ENCODE peak calls at places on chromosomes 7 and 10, in five cellular contexts. Y is stomach, W is suprapubic skin, F is HCT116, D is breast epithelium. I is an unnamed sample.

GRCh38 chr7:66326501-66327180 is 121.5 kb downstream of the TPST1 start:
- DNase-seq in Y (no peak), W (no peak), F (no peak), D (no peak), I (no peak)

GRCh38 chr7:151063212-151063561 is 3.8 kb downstream of the SLC4A2 start:
- DNase-seq in Y (no peak), W (no peak), F (no peak), D (no peak), I (no peak)

GRCh38 chr7:96669812-96670211 is 39.8 kb downstream of the SEM1 start:
- DNase-seq in Y (no peak), W (no peak), F (no peak), D (no peak), I (no peak)

GRCh38 chr7:149773446-149774236 is at the start of gene ZNF467:
- DNase-seq in Y (peak), W (peak), F (no peak), D (peak), I (no peak)

GRCh38 chr7:118182618-118183253 is 1.2 kb upstream of the LSM8 start:
- DNase-seq in Y (no peak), W (no peak), F (no peak), D (no peak), I (no peak)

GRCh38 chr7:43242628-43243255 is 130.3 kb downstream of the HECW1 start:
- DNase-seq in Y (no peak), W (no peak), F (no peak), D (no peak), I (no peak)

GRCh38 chr10:130992802-130993523 is 318.6 kb downstream of the TCERG1L start:
- DNase-seq in Y (no peak), W (no peak), F (no peak), D (no peak), I (no peak)

GRCh38 chr7:81162771-81163525 is 244.1 kb upstream of the SEMA3C start:
- DNase-seq in Y (no peak), W (no peak), F (no peak), D (no peak), I (no peak)

GRCh38 chr10:3186365-3186764 is 13.8 kb upstream of the PITRM1 start:
- DNase-seq in Y (no peak), W (no peak), F (no peak), D (no peak), I (peak)

GRCh38 chr7:30977222-30977621 is 13.5 kb downstream of the GHRHR start:
- DNase-seq in Y (peak), W (no peak), F (no peak), D (no peak), I (no peak)

GRCh38 chr7:1027285-1028043 is 16.9 kb upstream of the GPR146 start:
- DNase-seq in Y (no peak), W (no peak), F (no peak), D (no peak), I (no peak)

DNA sequence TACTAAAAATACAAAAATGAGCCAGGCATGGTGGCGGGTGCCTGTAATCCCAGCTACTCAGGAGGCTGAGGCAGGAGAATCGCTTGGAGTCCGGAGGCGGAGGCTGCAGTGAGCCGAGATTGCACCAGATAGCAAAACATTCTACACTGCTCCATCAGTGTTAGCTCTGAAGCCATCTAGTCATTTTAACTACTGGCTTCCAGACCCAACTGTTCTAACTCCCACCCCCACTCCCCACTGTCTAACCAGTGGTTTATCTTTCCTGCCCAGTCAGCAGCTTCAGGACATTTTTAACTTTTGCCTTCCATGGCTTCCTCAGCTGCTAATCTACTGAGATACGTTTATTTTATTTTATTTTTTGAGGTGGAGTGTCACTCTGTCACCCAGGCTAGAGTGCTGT is 6.2 kb upstream of the FRAT1 start:
- DNase-seq in Y (no peak), W (no peak), F (no peak), D (no peak), I (no peak)
- TF ChIP-seq POLR2AphosphoS5 in Y (no peak), W (no peak), F (no peak), D (no peak), I (no peak)

DNA sequence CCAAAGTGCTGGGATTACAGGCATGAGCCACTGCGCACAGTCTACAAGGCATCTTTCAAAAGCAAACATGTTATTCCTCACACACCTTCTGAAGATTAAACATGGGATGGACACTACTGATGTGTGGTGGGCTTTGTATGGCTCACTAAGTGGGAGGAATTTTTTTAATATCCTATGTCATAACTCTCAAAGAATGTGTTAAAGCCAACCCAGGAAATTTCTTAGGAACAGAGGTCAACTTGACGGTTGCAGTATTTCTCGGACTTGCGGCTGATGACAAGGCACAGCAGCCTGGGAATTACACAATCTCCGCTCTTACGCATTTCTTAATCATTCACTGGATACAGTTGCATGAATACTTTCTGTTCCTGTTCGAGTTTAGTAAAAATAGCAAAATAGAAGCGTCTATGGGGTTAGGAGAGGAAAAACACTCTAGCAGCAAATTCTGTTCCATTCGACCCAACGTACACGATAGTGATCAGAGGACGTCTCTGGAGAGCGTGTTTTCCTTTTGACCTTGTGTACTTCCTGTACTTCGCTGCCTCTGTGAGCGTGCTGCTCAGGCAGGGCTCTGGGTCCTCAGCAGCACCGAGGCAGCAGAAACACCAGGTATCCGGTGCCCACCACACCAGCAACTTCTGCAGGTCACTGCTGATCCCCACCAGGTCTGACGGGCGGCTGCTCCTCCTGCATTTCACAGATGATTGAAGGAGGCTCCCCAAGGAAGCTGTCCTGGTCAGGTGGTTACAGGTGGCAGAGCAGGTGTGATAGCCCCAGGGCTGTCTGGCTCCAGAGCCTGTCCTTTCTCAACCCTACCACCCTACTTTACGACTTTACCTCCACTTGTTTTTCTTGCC is 26.4 kb upstream of the SRGN start:
- DNase-seq in Y (peak), W (peak), F (no peak), D (peak), I (peak)
- TF ChIP-seq POLR2A in Y (no peak), W (peak), F (no peak), D (no peak), I (no peak)

DNA sequence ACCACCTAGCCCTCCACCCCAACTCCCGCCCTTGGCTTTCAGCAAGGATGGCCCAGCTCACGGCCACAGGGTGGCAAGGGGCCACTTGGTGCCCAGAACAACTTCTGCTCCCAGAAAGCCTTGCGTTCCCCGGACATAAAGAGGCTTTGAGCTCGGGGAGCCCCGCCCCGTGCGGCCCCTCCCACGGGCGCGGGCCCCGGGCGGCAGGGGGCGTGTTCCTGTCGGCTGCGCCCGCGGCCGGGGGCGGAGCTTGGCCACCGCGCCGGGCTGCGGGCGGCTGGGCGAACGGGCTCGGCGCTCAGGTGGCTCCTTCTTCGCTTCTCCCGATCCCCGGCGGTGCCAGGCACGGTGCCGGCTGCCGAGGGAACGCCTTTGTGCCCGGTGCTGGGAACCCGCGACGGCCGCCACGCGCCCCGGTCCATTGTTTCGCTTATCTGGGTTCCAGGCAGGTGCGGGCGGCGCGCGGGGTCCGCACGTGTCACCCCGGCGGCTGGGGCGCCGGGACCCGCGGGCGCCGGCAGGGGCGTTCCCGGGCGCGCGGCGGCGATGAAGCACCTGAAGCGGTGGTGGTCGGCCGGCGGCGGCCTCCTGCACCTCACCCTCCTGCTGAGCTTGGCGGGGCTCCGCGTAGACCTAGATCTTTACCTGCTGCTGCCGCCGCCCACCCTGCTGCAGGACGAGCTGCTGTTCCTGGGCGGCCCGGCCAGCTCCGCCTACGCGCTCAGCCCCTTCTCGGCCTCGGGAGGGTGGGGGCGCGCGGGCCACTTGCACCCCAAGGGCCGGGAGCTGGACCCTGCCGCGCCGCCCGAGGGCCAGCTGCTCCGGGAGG is at the start of gene NFE2L3:
- DNase-seq in Y (peak), W (peak), F (peak), D (peak), I (no peak)
- TF ChIP-seq CTCF in Y (no peak), W (no peak), F (no peak), D (no peak), I (no peak)

DNA sequence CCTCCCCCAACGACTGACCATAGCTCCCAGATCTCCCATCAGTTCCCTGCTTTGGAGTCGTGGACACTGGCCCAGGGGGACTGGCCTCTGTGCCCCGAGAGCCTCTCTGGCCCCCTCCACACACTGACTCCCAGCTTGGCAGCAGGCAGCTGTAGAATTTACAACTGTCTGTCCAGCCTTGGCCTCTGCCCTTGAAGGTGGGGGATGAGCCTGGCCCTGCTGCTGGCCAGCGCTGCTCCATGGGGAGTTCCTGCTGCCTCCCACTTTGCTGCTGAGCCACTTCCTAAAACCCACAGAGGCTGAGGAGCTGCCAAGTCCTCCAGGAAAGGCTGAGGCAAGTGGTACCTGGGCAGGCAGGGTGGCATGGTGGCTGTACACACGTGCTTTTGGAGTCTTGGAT is 147.1 kb downstream of the WDR11 start:
- DNase-seq in Y (no peak), W (no peak), F (no peak), D (no peak), I (peak)
- TF ChIP-seq POLR2AphosphoS5 in Y (no peak), W (no peak), F (no peak), D (no peak), I (no peak)

GRCh38 chr7:47991741-47992311 is 12.4 kb upstream of the HUS1 start:
- DNase-seq in Y (peak), W (peak), F (no peak), D (peak), I (peak)
- TF ChIP-seq POLR2A in Y (no peak), W (no peak), F (peak), D (no peak), I (no peak)

I was measured in vagina.